ENCODE peak calls at places on chromosome 11, in five cellular contexts. S, I, W, D and K are unnamed samples.

GRCh38 chr11:8870461-8871282 is 40.3 kb upstream of the AKIP1 start:
- DNase-seq in S (peak; percentile 91), I (peak; percentile 56), W (peak; percentile 85), D (peak; percentile 68), K (peak; percentile 54)

GRCh38 chr11:126834573-126834972 is 166.0 kb downstream of the KIRREL3 start:
- DNase-seq in S (no peak), I (no peak), W (no peak), D (no peak), K (no peak)

GRCh38 chr11:126113012-126113411 is 50.3 kb upstream of the CDON start:
- DNase-seq in S (no peak), I (no peak), W (no peak), D (no peak), K (no peak)

GRCh38 chr11:3220521-3221407 is 2.2 kb upstream of the MRGPRG start:
- DNase-seq in S (peak; percentile 24), I (no peak), W (no peak), D (no peak), K (no peak)

GRCh38 chr11:58629857-58630256 is 7.4 kb downstream of the CNTF start:
- DNase-seq in S (peak; percentile 39), I (peak; percentile 45), W (peak; percentile 48), D (peak; percentile 22), K (peak; percentile 67)

GRCh38 chr11:76626921-76627391 is 43.6 kb downstream of the LRRC32 start:
- DNase-seq in S (no peak), I (peak; percentile 95), W (no peak), D (no peak), K (peak; percentile 16)

GRCh38 chr11:35540526-35540925 is 15.1 kb upstream of the PAMR1 start:
- DNase-seq in S (no peak), I (no peak), W (no peak), D (no peak), K (no peak)

GRCh38 chr11:126058090-126058489 is 4.6 kb downstream of the CDON start:
- DNase-seq in S (no peak), I (no peak), W (no peak), D (no peak), K (no peak)

GRCh38 chr11:43124272-43124920 is 187.4 kb upstream of the API5 start:
- DNase-seq in S (no peak), I (no peak), W (no peak), D (no peak), K (no peak)

GRCh38 chr11:15038963-15039362 is 34.4 kb upstream of the CALCB start:
- DNase-seq in S (peak; percentile 21), I (no peak), W (peak; percentile 23), D (peak; percentile 31), K (peak; percentile 20)

GRCh38 chr11:76610871-76611475 is 59.6 kb downstream of the LRRC32 start:
- DNase-seq in S (peak; percentile 84), I (no peak), W (no peak), D (no peak), K (no peak)

DNA sequence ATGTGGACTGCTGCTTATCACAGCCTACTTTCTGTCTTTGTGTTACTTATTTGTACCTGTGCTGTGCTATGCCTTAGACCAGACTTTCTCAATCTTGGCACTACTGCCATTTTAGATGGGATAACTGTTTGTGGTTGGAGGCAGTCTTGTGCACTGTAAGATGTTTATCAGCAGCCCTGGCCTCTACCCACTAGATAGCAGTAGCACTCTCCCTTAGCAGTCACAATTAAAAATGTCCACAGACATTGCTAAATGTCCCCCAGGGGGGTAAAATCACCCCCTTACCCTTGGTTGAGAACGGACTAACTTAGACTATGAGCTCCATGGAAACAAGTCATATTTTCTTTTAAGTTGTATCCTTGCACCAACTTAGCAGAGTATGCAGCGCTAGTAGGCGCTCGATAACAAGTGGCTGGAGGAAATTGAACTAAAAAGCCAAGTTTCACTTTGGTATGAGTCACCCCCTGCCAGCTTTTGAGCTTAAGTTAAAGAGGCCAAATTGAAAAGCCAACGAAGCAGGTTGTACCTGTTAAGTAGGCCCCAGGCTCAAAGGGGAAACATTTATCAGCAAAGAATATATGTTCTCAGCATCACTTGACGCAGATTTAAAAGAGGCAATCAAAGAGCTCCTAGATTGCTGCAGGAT is 304.8 kb upstream of the SORL1-AS1 start:
- DNase-seq in S (no peak), I (peak; percentile 60), W (no peak), D (no peak), K (peak; percentile 63)
- TF ChIP-seq EZH2phosphoT487 in S (no peak), I (no peak), W (no peak), D (no peak), K (no peak)

GRCh38 chr11:118313242-118313641 is 8.7 kb downstream of the CD3E start:
- DNase-seq in S (no peak), I (no peak), W (no peak), D (no peak), K (no peak)

GRCh38 chr11:118312328-118312727 is 7.8 kb downstream of the CD3E start:
- DNase-seq in S (no peak), I (no peak), W (no peak), D (no peak), K (no peak)

GRCh38 chr11:118311518-118311917 is 7.0 kb downstream of the CD3E start:
- DNase-seq in S (no peak), I (no peak), W (no peak), D (no peak), K (no peak)

GRCh38 chr11:118318112-118319030 is 13.8 kb downstream of the CD3E start:
- DNase-seq in S (no peak), I (no peak), W (no peak), D (no peak), K (peak; percentile 30)

GRCh38 chr11:118314985-118315384 is 10.5 kb downstream of the CD3E start:
- DNase-seq in S (no peak), I (no peak), W (no peak), D (no peak), K (peak; percentile 80)
- H3K9ac ChIP-seq in S (no peak overlapping the region), I (no peak overlapping the region), W (no peak overlapping the region), D (no peak overlapping the region), K (no peak overlapping the region)

DNA sequence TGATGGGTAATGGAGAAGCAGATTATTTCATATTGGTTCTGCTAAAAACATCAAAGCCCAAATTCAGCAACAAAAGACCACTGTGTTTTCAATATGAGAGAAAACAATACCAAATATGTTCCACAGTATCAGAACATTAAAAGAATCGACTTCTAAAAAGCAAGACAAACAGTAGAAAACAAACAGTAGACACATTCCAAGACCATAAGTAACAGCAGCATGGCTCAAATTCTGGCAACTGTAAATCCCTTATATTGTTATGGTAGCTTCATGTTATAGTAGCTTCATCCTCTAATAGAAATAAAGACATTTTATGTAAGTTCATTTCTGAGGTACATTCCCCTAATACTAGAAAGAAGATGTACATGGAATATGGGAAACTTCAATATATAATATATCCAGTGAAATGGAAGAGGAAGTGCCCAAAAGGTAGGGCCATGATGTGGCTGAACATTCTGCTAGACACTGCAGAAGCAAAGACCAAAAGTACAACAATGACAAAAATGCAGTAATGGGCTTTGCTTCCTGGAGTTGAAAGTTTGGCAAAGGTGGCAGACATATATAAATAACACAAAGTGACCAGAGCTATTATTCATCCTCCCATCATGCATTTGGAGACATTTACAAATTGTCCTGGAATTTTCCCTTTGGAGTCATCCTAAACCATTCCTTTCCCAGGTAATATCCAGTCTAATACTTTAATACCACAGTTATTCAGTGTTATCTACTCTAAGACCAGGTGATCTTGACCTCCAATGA is 299.9 kb downstream of the DCDC1 start:
- DNase-seq in S (no peak), I (no peak), W (no peak), D (no peak), K (no peak)
- TF ChIP-seq EZH2phosphoT487 in S (no peak), I (no peak), W (no peak), D (no peak), K (no peak)

GRCh38 chr11:115503886-115504278 is 333 bp downstream of the CADM1 start:
- DNase-seq in S (peak; percentile 64), I (no peak), W (no peak), D (no peak), K (no peak)
- H3K9ac ChIP-seq in S (peak overlapping the region; percentile 59), I (peak overlapping the region; percentile 90), W (peak overlapping the region; percentile 44), D (no peak overlapping the region), K (no peak overlapping the region)

GRCh38 chr11:108125126-108125525 is 3.8 kb downstream of the ACAT1 start:
- DNase-seq in S (peak; percentile 51), I (no peak), W (no peak), D (no peak), K (no peak)

GRCh38 chr11:108121274-108122155 is at the start of gene ACAT1:
- DNase-seq in S (peak; percentile 96), I (peak; percentile 95), W (peak; percentile 95), D (peak; percentile 78), K (peak; percentile 98)

GRCh38 chr11:108117746-108118371 is 3.5 kb upstream of the ACAT1 start:
- DNase-seq in S (peak; percentile 44), I (peak; percentile 58), W (peak; percentile 38), D (peak; percentile 52), K (peak; percentile 73)

DNA sequence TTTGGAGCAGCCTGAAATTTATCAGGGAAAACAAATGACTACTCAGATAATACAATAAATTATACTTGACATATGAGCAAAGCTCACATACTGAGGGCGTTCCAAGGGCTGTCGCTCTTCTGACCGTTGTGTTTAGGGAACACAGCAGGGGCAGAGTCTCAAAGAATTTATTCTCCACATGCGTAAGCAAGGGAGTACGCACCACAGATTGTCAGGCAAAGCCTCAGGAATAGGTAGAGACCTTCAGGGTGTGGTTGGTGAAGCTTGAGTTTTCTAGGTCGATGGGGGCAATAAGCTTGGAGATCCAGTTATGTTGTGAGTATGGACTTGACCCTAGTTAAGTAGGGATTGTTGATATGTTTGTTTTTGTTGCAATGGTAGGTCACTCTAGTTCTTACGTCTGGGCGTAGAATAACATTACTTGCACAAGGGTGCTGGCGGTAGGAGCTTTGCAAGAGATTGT is 830 bp downstream of the ACAT1 start:
- DNase-seq in S (peak; percentile 10), I (no peak), W (peak; percentile 31), D (no peak), K (peak; percentile 28)
- TF ChIP-seq EZH2phosphoT487 in S (no peak), I (no peak), W (no peak), D (no peak), K (no peak)

DNA sequence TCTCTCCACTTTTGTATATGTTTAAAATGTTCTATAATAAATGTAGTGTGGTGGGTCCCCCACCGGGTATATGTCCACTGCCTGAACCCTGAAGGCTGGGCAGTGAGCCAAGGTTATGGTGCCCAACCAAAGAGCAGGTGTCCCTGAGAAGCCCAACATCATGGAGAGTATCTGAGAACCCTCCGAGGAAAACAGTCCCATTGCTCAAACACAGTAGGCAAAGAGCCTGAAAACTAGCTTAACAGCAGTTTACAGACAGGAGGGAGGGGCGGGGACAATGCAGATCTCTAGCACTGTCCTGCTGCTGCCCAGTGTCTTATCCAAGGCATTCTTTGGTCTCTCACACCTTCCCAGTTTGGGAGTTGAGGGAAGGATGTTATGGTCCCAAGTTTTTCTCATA is 91.0 kb downstream of the TMPRSS5 start:
- DNase-seq in S (no peak), I (no peak), W (peak; percentile 35), D (no peak), K (no peak)
- H3K9ac ChIP-seq in S (no peak overlapping the region), I (no peak overlapping the region), W (no peak overlapping the region), D (no peak overlapping the region), K (no peak overlapping the region)